ENCODE peak calls at places on chromosomes 12 and 14, in four cellular contexts. One of them, this sample, is unnamed.

GRCh38 chr12:112868459-112869041 is 38.2 kb upstream of the OAS1 start:
- DNase-seq in mucosa of descending colon: no peak
- DNase-seq in lower leg skin: no peak
- DNase-seq in tibial artery: no peak
- DNase-seq in this sample: no peak

GRCh38 chr12:66087365-66087943 is 43.1 kb downstream of the LLPH start:
- DNase-seq in mucosa of descending colon: peak; percentile 55
- DNase-seq in lower leg skin: peak; percentile 89
- DNase-seq in tibial artery: peak; percentile 73
- DNase-seq in this sample: peak; percentile 75

GRCh38 chr12:126936181-126936851 is 1330.7 kb upstream of the TMEM132C start:
- DNase-seq in mucosa of descending colon: no peak
- DNase-seq in tibial artery: no peak
- DNase-seq in lower leg skin: no peak
- DNase-seq in this sample: peak; percentile 60

GRCh38 chr12:74538491-74539258 is 1.0 kb downstream of the ATXN7L3B start:
- DNase-seq in mucosa of descending colon: peak; percentile 46
- DNase-seq in tibial artery: no peak
- DNase-seq in lower leg skin: no peak
- DNase-seq in this sample: no peak

GRCh38 chr12:107514887-107515445 is 170.6 kb upstream of the PWP1 start:
- DNase-seq in tibial artery: peak; percentile 40
- DNase-seq in lower leg skin: no peak
- DNase-seq in mucosa of descending colon: no peak
- DNase-seq in this sample: no peak

GRCh38 chr14:100078997-100079561 is 13.9 kb downstream of the EVL start:
- DNase-seq in tibial artery: no peak
- DNase-seq in lower leg skin: peak; percentile 84
- DNase-seq in mucosa of descending colon: peak; percentile 50
- DNase-seq in this sample: no peak

GRCh38 chr12:100229036-100229635 is 28.5 kb downstream of the ACTR6 start:
- DNase-seq in mucosa of descending colon: no peak
- DNase-seq in lower leg skin: no peak
- DNase-seq in tibial artery: no peak
- DNase-seq in this sample: no peak

GRCh38 chr12:109518820-109519665 is 41.6 kb downstream of the UBE3B start:
- DNase-seq in tibial artery: peak; percentile 57
- DNase-seq in lower leg skin: no peak
- DNase-seq in mucosa of descending colon: peak; percentile 53
- DNase-seq in this sample: no peak

GRCh38 chr12:84131076-84131475 is 781.5 kb downstream of the SLC6A15 start:
- DNase-seq in tibial artery: no peak
- DNase-seq in lower leg skin: no peak
- DNase-seq in mucosa of descending colon: no peak
- DNase-seq in this sample: no peak

GRCh38 chr12:75666980-75667359 is 155.6 kb upstream of the KRR1 start:
- DNase-seq in mucosa of descending colon: no peak
- DNase-seq in lower leg skin: no peak
- DNase-seq in tibial artery: no peak
- DNase-seq in this sample: no peak

GRCh38 chr12:52063986-52064649 is 5.7 kb upstream of the ATG101 start:
- DNase-seq in lower leg skin: no peak
- DNase-seq in mucosa of descending colon: no peak
- DNase-seq in tibial artery: no peak
- DNase-seq in this sample: peak; percentile 76

GRCh38 chr12:92403210-92404175 is 257.8 kb upstream of the BTG1 start:
- DNase-seq in tibial artery: no peak
- DNase-seq in mucosa of descending colon: no peak
- DNase-seq in lower leg skin: no peak
- DNase-seq in this sample: no peak

GRCh38 chr12:98456583-98457573 is 58.5 kb upstream of the TMPO start:
- DNase-seq in lower leg skin: peak; percentile 82
- DNase-seq in mucosa of descending colon: peak; percentile 35
- DNase-seq in tibial artery: peak; percentile 28
- DNase-seq in this sample: peak; percentile 90

GRCh38 chr14:53921027-53921426 is 35.6 kb downstream of the BMP4 start:
- DNase-seq in tibial artery: no peak
- DNase-seq in mucosa of descending colon: no peak
- DNase-seq in lower leg skin: no peak
- DNase-seq in this sample: no peak